ENCODE peak calls at places on chromosome 16, in six cellular contexts. One of them, this sample, is unnamed.
A peak's percentile ranks its signal among the peaks of the same experiment; 100 is the strongest.

GRCh38 chr16:72500545-72500944 is 328.6 kb upstream of the PMFBP1 start:
- DNase-seq in transverse colon: no peak
- DNase-seq in stomach: no peak
- DNase-seq in HepG2: no peak
- DNase-seq in A549: no peak
- DNase-seq in suprapubic skin: no peak
- DNase-seq in this sample: no peak

GRCh38 chr16:60914334-60914733 is 1121.9 kb downstream of the CDH8 start:
- DNase-seq in transverse colon: no peak
- DNase-seq in stomach: no peak
- DNase-seq in HepG2: no peak
- DNase-seq in A549: no peak
- DNase-seq in suprapubic skin: no peak
- DNase-seq in this sample: no peak

GRCh38 chr16:15879255-15879804 is 9.1 kb downstream of the CEP20 start:
- DNase-seq in transverse colon: no peak
- DNase-seq in stomach: no peak
- DNase-seq in HepG2: peak; percentile 46
- DNase-seq in A549: peak; percentile 90
- DNase-seq in suprapubic skin: no peak
- DNase-seq in this sample: no peak

GRCh38 chr16:50246299-50247122 is 19.8 kb upstream of the ADCY7 start:
- DNase-seq in transverse colon: no peak
- DNase-seq in stomach: no peak
- DNase-seq in HepG2: no peak
- DNase-seq in A549: no peak
- DNase-seq in suprapubic skin: no peak
- DNase-seq in this sample: peak; percentile 63

GRCh38 chr16:73000020-73000906 is 47.7 kb downstream of the ZFHX3 start:
- DNase-seq in transverse colon: no peak
- DNase-seq in stomach: no peak
- DNase-seq in HepG2: peak; percentile 91
- DNase-seq in A549: no peak
- DNase-seq in suprapubic skin: peak; percentile 76
- DNase-seq in this sample: no peak

GRCh38 chr16:65315004-65315398 is 193.1 kb upstream of the CDH11 start:
- DNase-seq in transverse colon: no peak
- DNase-seq in stomach: no peak
- DNase-seq in HepG2: no peak
- DNase-seq in A549: no peak
- DNase-seq in suprapubic skin: no peak
- DNase-seq in this sample: peak; percentile 82

GRCh38 chr16:19884611-19885455 is at the start of gene GPRC5B:
- DNase-seq in transverse colon: peak; percentile 34
- DNase-seq in stomach: peak; percentile 60
- DNase-seq in HepG2: no peak
- DNase-seq in A549: peak; percentile 39
- DNase-seq in suprapubic skin: peak; percentile 70
- DNase-seq in this sample: peak; percentile 77

GRCh38 chr16:22055881-22056280 is 36.5 kb upstream of the VWA3A start:
- DNase-seq in transverse colon: no peak
- DNase-seq in stomach: no peak
- DNase-seq in HepG2: peak; percentile 13
- DNase-seq in A549: no peak
- DNase-seq in suprapubic skin: no peak
- DNase-seq in this sample: no peak

GRCh38 chr16:81265658-81266451 is 27.4 kb downstream of the BCO1 start:
- DNase-seq in transverse colon: peak; percentile 85
- DNase-seq in stomach: peak; percentile 93
- DNase-seq in HepG2: no peak
- DNase-seq in A549: no peak
- DNase-seq in suprapubic skin: peak; percentile 66
- DNase-seq in this sample: peak; percentile 90

GRCh38 chr16:79272141-79272577 is 328.4 kb downstream of the MAF start:
- DNase-seq in transverse colon: peak; percentile 32
- DNase-seq in stomach: no peak
- DNase-seq in HepG2: no peak
- DNase-seq in A549: no peak
- DNase-seq in suprapubic skin: no peak
- DNase-seq in this sample: no peak

GRCh38 chr16:5027575-5028235 is 6.0 kb downstream of the NAGPA start:
- DNase-seq in transverse colon: no peak
- DNase-seq in stomach: no peak
- DNase-seq in HepG2: no peak
- DNase-seq in A549: no peak
- DNase-seq in suprapubic skin: no peak
- DNase-seq in this sample: peak; percentile 26

GRCh38 chr16:69187891-69188451 is 1.0 kb downstream of the SNTB2 start:
- DNase-seq in transverse colon: peak; percentile 47
- DNase-seq in stomach: peak; percentile 43
- DNase-seq in HepG2: peak; percentile 14
- DNase-seq in A549: peak; percentile 47
- DNase-seq in suprapubic skin: peak; percentile 78
- DNase-seq in this sample: no peak

GRCh38 chr16:69190046-69190588 is 3.2 kb downstream of the SNTB2 start:
- DNase-seq in transverse colon: no peak
- DNase-seq in stomach: no peak
- DNase-seq in HepG2: no peak
- DNase-seq in A549: no peak
- DNase-seq in suprapubic skin: no peak
- DNase-seq in this sample: no peak

GRCh38 chr16:69190598-69190997 is 3.6 kb downstream of the SNTB2 start:
- DNase-seq in transverse colon: no peak
- DNase-seq in stomach: no peak
- DNase-seq in HepG2: no peak
- DNase-seq in A549: no peak
- DNase-seq in suprapubic skin: no peak
- DNase-seq in this sample: no peak

GRCh38 chr16:69187387-69187890 is 475 bp downstream of the SNTB2 start:
- DNase-seq in transverse colon: peak; percentile 62
- DNase-seq in stomach: peak; percentile 60
- DNase-seq in HepG2: no peak
- DNase-seq in A549: peak; percentile 52
- DNase-seq in suprapubic skin: peak; percentile 81
- DNase-seq in this sample: peak; percentile 65

GRCh38 chr16:69188716-69189115 is 1.8 kb downstream of the SNTB2 start:
- DNase-seq in transverse colon: no peak
- DNase-seq in stomach: no peak
- DNase-seq in HepG2: no peak
- DNase-seq in A549: peak; percentile 18
- DNase-seq in suprapubic skin: no peak
- DNase-seq in this sample: no peak
- TF ChIP-seq EP300 in transverse colon: no peak
- TF ChIP-seq EP300 in stomach: no peak
- TF ChIP-seq EP300 in HepG2: no peak
- TF ChIP-seq EP300 in A549: no peak
- TF ChIP-seq EP300 in suprapubic skin: no peak
- TF ChIP-seq EP300 in this sample: no peak

GRCh38 chr16:23391381-23392222 is 61.4 kb downstream of the COG7 start:
- DNase-seq in transverse colon: no peak
- DNase-seq in stomach: no peak
- DNase-seq in HepG2: no peak
- DNase-seq in A549: no peak
- DNase-seq in suprapubic skin: no peak
- DNase-seq in this sample: no peak

GRCh38 chr16:23395732-23396131 is 57.3 kb downstream of the COG7 start:
- DNase-seq in transverse colon: no peak
- DNase-seq in stomach: no peak
- DNase-seq in HepG2: no peak
- DNase-seq in A549: no peak
- DNase-seq in suprapubic skin: no peak
- DNase-seq in this sample: no peak

GRCh38 chr16:23392223-23392600 is 60.8 kb downstream of the COG7 start:
- DNase-seq in transverse colon: no peak
- DNase-seq in stomach: no peak
- DNase-seq in HepG2: no peak
- DNase-seq in A549: no peak
- DNase-seq in suprapubic skin: no peak
- DNase-seq in this sample: no peak

GRCh38 chr16:23397464-23397863 is 55.5 kb downstream of the COG7 start:
- DNase-seq in transverse colon: no peak
- DNase-seq in stomach: no peak
- DNase-seq in HepG2: no peak
- DNase-seq in A549: no peak
- DNase-seq in suprapubic skin: no peak
- DNase-seq in this sample: no peak

DNA sequence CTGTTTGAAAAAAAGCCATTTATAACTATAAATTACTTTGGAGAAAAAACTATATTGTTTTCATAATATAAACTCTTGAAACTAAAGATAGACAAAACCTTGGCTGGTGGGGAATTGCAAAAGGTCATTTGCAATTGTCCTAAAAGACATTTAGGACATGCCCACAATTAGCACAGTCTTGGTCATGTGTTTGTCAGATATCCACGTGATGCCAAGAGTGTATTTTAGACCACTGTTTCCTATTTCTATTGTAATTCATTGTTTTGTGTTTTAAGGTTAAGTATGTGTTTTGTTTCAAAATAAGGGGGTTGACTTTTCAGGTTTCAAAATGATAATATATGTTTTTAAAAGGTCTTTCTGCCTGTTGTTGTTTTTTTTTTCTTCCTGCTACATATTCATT is 58.8 kb downstream of the COG7 start:
- DNase-seq in transverse colon: no peak
- DNase-seq in stomach: no peak
- DNase-seq in HepG2: no peak
- DNase-seq in A549: no peak
- DNase-seq in suprapubic skin: no peak
- DNase-seq in this sample: no peak
- TF ChIP-seq POLR2A in transverse colon: no peak
- TF ChIP-seq POLR2A in stomach: no peak
- TF ChIP-seq POLR2A in HepG2: no peak
- TF ChIP-seq POLR2A in A549: no peak
- TF ChIP-seq POLR2A in suprapubic skin: no peak
- TF ChIP-seq POLR2A in this sample: no peak

DNA sequence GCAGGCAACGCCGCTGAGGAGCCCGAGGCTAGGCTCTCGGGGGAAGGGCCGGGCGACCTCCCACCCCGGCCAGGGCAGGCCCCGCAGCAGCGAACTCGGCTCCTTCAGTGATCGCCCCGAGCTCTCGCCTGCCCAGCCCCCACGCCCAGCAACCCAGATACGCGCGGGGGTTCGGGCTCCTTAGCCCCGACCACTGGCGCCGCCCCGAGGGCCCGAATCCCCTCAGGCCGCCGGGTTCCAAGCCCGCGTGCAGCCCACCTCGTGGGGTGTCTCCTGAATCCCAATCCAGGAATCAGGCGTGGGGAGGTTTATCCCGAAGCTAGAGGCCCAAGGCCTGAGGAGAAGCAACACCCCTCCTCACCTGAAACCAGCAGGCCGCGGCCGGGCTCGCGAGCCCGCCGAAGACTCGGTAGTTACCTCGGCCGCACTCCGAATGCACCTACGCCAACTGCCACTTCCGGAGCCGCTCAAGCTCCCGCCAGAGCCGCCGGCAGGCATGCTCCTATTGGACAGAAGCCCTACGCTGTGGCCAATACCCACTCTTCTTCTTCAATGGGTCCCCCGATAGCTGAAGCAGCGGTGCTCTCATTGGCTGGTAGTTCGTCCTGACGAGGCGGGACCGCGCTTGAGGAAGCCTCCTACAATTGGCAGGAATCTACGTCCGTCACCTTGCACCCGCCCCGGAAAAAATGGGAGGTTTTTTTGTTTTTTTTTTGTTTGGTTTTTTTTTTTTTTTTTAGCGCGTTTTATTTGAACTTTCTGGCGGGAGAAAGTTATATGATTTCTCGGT is at the start of gene RFWD3:
- DNase-seq in transverse colon: peak; percentile 97
- DNase-seq in stomach: peak; percentile 98
- DNase-seq in HepG2: peak; percentile 99
- DNase-seq in A549: peak; percentile 100
- DNase-seq in suprapubic skin: peak; percentile 99
- DNase-seq in this sample: peak; percentile 96
- TF ChIP-seq EP300 in transverse colon: no peak
- TF ChIP-seq EP300 in stomach: no peak
- TF ChIP-seq EP300 in HepG2: no peak
- TF ChIP-seq EP300 in A549: no peak
- TF ChIP-seq EP300 in suprapubic skin: no peak
- TF ChIP-seq EP300 in this sample: no peak

DNA sequence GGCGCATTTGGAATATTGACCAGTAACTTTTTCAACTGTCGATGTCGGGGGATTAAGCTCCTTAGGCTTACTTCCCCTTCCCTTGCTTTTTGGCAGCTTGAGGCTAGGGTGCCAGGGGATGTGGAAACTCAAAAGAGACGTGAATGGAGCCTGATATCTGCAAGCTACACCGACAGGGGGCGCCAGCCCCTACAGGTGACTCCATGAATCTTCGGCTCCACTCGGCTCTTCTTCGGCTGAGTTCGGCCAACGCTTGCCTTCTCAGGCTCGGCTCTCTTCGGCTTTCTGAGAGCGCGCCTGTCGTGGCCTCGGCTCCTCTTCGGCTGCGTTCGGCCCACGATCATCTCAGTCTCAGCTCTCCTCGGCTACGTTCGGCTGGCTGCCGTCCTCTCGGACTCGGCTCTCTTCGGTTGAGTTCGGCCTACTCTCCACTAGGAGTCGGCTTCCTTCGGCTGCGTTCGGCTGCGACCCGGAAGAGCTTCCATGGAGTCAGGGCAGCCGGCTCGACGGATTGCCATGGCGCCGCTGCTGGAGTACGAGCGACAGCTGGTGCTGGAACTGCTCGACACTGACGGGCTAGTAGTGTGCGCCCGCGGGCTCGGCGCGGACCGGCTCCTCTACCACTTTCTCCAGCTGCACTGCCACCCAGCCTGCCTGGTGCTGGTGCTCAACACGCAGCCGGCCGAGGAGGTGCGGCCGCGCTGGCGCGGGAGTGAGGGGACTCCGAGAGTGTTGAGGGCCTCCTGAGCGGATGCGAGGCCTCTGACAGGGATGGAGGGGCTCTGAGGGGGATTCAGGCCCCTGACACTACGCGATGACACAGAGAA is at the start of gene ERCC4:
- DNase-seq in transverse colon: peak; percentile 99
- DNase-seq in stomach: peak; percentile 100
- DNase-seq in HepG2: peak; percentile 100
- DNase-seq in A549: peak; percentile 93
- DNase-seq in suprapubic skin: peak; percentile 99
- DNase-seq in this sample: peak; percentile 100
- TF ChIP-seq POLR2A in transverse colon: peak; percentile 62
- TF ChIP-seq POLR2A in stomach: no peak
- TF ChIP-seq POLR2A in HepG2: peak; percentile 97
- TF ChIP-seq POLR2A in A549: peak; percentile 93
- TF ChIP-seq POLR2A in suprapubic skin: no peak
- TF ChIP-seq POLR2A in this sample: peak; percentile 19

This sample was measured in ovary.